ENCODE peak calls at places on chromosomes 3 and 15, in four cellular contexts. R is testis, V is cardiac muscle cell, Y is fibroblast of lung. C is an unnamed sample.

GRCh38 chr15:37764733-37765191 is 169.7 kb upstream of the TMCO5A start:
- DNase-seq in R (peak), V (peak), Y (peak), C (no peak)

GRCh38 chr3:178341636-178342035 is 194.6 kb upstream of the KCNMB2 start:
- DNase-seq in R (no peak), V (no peak), Y (no peak), C (no peak)

GRCh38 chr15:88619796-88620195 is 1.3 kb upstream of the AEN start:
- DNase-seq in R (no peak), V (no peak), Y (no peak), C (no peak)

GRCh38 chr3:110344897-110345767 is 726.5 kb upstream of the NECTIN3 start:
- DNase-seq in R (no peak), V (peak), Y (peak), C (no peak)

GRCh38 chr15:68471552-68471951 is 39.6 kb upstream of the ITGA11 start:
- DNase-seq in R (no peak), V (no peak), Y (no peak), C (no peak)

GRCh38 chr3:175664911-175665310 is 805.8 kb downstream of the NAALADL2 start:
- DNase-seq in R (no peak), V (no peak), Y (no peak), C (no peak)

GRCh38 chr3:9732080-9732752 is 681 bp downstream of the BRPF1 start:
- DNase-seq in R (peak), V (no peak), Y (no peak), C (peak)

GRCh38 chr15:37616215-37616614 is 318.2 kb upstream of the TMCO5A start:
- DNase-seq in R (no peak), V (no peak), Y (no peak), C (no peak)

GRCh38 chr15:69526086-69526485 is 73.5 kb downstream of the RPLP1 start:
- DNase-seq in R (no peak), V (no peak), Y (peak), C (peak)

GRCh38 chr3:87132801-87133200 is 94.3 kb upstream of the CHMP2B start:
- DNase-seq in R (no peak), V (peak), Y (peak), C (no peak)

GRCh38 chr3:37861540-37862051 is at the start of gene CTDSPL:
- DNase-seq in R (peak), V (peak), Y (peak), C (peak)

GRCh38 chr15:47460775-47461174 is 256.5 kb upstream of the SEMA6D start:
- DNase-seq in R (no peak), V (no peak), Y (no peak), C (no peak)

GRCh38 chr3:43259626-43260025 is 26.7 kb upstream of the SNRK start:
- DNase-seq in R (no peak), V (no peak), Y (no peak), C (no peak)

GRCh38 chr15:23690450-23690852 is 3.3 kb upstream of the NDN start:
- DNase-seq in R (peak), V (peak), Y (peak), C (peak)
- H3K27ac ChIP-seq in R (no peak), V (no peak), Y (no peak), C (no peak)

GRCh38 chr3:117135207-117135606 is 425.6 kb downstream of the TUSC7 start:
- DNase-seq in R (no peak), V (no peak), Y (no peak), C (no peak)
- H3K27ac ChIP-seq in R (no peak), V (no peak), Y (no peak), C (no peak)

GRCh38 chr3:184718431-184718830 is 6.6 kb upstream of the MAGEF1 start:
- DNase-seq in R (no peak), V (no peak), Y (no peak), C (no peak)

GRCh38 chr3:184719709-184720108 is 7.8 kb upstream of the MAGEF1 start:
- DNase-seq in R (no peak), V (no peak), Y (no peak), C (no peak)

GRCh38 chr3:184717608-184717995 is 5.7 kb upstream of the MAGEF1 start:
- DNase-seq in R (no peak), V (no peak), Y (no peak), C (no peak)

GRCh38 chr3:184715943-184716651 is 4.2 kb upstream of the MAGEF1 start:
- DNase-seq in R (no peak), V (peak), Y (no peak), C (no peak)

DNA sequence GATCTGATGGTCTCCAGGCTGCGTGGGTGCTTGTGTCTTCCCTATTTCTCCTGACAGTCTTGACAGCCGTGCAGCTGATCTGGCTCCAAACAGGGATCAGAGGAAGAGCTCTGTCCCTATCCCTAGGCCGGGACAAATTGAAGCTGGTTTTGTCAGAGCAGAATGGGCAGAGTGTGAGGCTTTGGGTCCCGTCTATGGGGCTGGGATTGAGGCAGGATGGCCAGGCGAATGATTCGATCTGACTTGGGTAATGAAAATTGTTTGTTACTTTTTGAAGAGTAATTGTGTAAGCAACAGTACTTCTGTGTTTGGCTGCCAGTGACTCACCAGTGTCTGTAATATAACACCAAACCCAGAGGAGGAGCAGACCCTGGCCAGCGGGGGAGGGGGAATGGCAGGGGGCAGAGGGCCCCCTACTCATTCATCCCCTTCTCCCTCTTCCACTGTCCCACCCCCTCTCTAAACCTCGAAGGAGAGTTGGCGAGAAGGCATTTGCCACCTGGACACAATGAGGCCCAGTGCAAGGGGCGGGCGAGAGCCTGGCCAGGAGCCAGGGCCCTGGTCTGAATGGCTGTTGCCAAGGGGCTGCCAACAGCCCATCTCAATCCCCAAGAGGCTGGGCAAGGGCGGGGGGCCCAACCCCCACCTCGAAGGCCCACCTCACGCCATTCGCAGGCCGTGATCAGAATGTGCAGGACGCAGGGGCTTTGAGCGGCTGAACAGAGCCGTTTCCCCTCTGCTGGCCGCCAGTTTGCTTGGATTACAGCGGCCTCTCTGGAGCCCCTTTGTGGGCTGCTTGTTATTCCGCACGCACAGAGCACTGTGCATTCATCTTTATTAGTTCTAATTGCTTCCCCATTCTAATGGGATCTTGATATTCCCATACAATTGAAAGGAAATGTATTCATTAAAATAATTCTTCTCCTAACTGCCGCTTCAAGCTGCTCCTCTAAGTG is 5.1 kb upstream of the MAGEF1 start:
- DNase-seq in R (no peak), V (peak), Y (peak), C (no peak)
- H3K27ac ChIP-seq in R (no peak), V (peak), Y (no peak), C (peak)

DNA sequence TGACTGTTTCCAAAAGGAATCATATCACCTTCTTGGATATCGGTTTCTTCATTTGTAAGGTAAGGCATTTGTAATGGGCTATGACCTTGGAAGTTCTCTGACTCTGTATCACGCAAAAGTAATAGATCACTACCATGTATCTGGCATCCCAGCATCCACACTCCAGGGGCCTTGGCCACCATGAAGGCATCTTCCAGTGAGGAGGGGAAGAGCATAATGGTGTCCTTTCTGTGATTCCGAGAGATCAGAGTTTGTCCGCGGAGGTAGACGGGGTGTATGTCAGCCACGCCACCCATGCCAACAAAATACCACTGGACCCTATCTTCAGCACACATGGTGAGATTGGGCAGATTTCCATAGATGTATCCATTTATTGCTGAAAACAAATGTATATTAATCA is 48.1 kb upstream of the CP start:
- DNase-seq in R (no peak), V (no peak), Y (no peak), C (no peak)
- H3K27ac ChIP-seq in R (no peak), V (no peak), Y (no peak), C (no peak)

GRCh38 chr15:75677601-75678323 is 30.1 kb downstream of the SNX33 start:
- DNase-seq in R (no peak), V (no peak), Y (no peak), C (no peak)
- H3K27ac ChIP-seq in R (no peak), V (no peak), Y (no peak), C (no peak)

DNA sequence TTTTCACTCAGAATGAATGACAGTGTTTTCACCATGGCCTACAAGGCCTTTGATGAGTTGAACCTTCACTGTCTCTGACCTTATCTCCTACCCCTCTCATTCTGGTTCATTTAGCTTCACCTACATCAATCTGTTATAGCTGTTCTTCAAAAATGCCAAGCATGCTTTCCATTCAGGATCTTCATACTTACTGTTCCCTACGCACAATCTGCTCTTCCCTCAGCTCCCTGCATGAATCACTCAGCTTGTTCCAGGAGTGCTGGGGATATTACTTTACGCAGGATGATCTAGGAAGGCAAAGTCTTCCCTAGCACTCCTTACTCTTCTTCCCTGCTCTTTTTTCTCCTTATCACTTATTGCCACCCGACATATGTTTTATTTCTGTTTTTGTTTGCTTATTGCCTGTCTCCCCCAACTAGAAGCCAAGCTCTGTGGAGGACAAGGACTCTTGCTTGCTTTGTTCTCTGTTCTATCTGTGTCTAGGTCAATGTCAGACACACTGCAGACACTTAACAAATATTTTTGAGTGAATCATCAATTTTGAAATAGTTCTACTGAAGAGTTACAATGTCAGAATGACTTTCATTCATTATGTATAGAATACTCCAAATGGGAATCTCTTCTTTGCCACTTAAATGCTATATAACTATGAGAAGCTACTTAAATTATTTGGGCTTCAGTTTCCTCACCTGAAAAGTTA is 238.3 kb upstream of the FEZF2 start:
- DNase-seq in R (no peak), V (peak), Y (peak), C (no peak)
- H3K27ac ChIP-seq in R (no peak), V (no peak), Y (no peak), C (no peak)

GRCh38 chr3:195181781-195182469 is 89.0 kb downstream of the XXYLT1 start:
- DNase-seq in R (no peak), V (no peak), Y (no peak), C (no peak)
- H3K27ac ChIP-seq in R (no peak), V (no peak), Y (peak), C (no peak)

GRCh38 chr3:56931816-56932215 is 128.6 kb upstream of the SPATA12 start:
- DNase-seq in R (no peak), V (no peak), Y (no peak), C (no peak)
- H3K27ac ChIP-seq in R (no peak), V (no peak), Y (no peak), C (no peak)

GRCh38 chr3:57917611-57918010 is 90.6 kb upstream of the FLNB start:
- DNase-seq in R (no peak), V (peak), Y (peak), C (no peak)
- H3K27ac ChIP-seq in R (no peak), V (no peak), Y (peak), C (no peak)

GRCh38 chr3:24361661-24362060 is 133.0 kb downstream of the THRB start:
- DNase-seq in R (no peak), V (no peak), Y (peak), C (no peak)

GRCh38 chr3:24367216-24367615 is 127.4 kb downstream of the THRB start:
- DNase-seq in R (no peak), V (no peak), Y (no peak), C (no peak)

GRCh38 chr3:24363242-24363641 is 131.4 kb downstream of the THRB start:
- DNase-seq in R (no peak), V (peak), Y (peak), C (no peak)

GRCh38 chr3:24365168-24365567 is 129.5 kb downstream of the THRB start:
- DNase-seq in R (no peak), V (peak), Y (peak), C (peak)

GRCh38 chr3:24364359-24364758 is 130.3 kb downstream of the THRB start:
- DNase-seq in R (no peak), V (no peak), Y (no peak), C (no peak)
- H3K27ac ChIP-seq in R (no peak), V (no peak), Y (no peak), C (no peak)

C was measured in right cardiac atrium.